ENCODE peak calls at places on chromosome 4, in four cellular contexts. B is astrocyte of the spinal cord, U is neural crest cell, P is AG09319. Z is an unnamed sample.
A peak's percentile ranks its signal among the peaks of the same experiment; 100 is the strongest.

GRCh38 chr4:139761461-139761860 is 95.8 kb downstream of the MGST2 start:
- DNase-seq in B (no peak), U (no peak), P (no peak), Z (no peak)

GRCh38 chr4:160247091-160247656 is 1144.3 kb downstream of the RAPGEF2 start:
- DNase-seq in B (no peak), U (no peak), P (no peak), Z (no peak)

GRCh38 chr4:151771664-151772063 is 10.9 kb upstream of the GATB start:
- DNase-seq in B (no peak), U (no peak), P (no peak), Z (no peak)

GRCh38 chr4:150199056-150199455 is 120.8 kb downstream of the DCLK2 start:
- DNase-seq in B (no peak), U (no peak), P (no peak), Z (no peak)

GRCh38 chr4:112381996-112382692 is 85.0 kb downstream of the ALPK1 start:
- DNase-seq in B (no peak), U (no peak), P (no peak), Z (no peak)

GRCh38 chr4:110164251-110164650 is 34.2 kb downstream of the ELOVL6 start:
- DNase-seq in B (peak; percentile 37), U (no peak), P (no peak), Z (no peak)

GRCh38 chr4:60724623-60725022 is 475.5 kb upstream of the ADGRL3 start:
- DNase-seq in B (peak; percentile 83), U (no peak), P (no peak), Z (no peak)

GRCh38 chr4:109701566-109702399 is 1.5 kb downstream of the CASP6 start:
- DNase-seq in B (no peak), U (no peak), P (no peak), Z (no peak)

GRCh38 chr4:30370105-30370504 is 350.1 kb upstream of the PCDH7 start:
- DNase-seq in B (no peak), U (no peak), P (no peak), Z (no peak)

GRCh38 chr4:48340276-48340904 is 939 bp upstream of the SLAIN2 start:
- DNase-seq in B (peak; percentile 82), U (no peak), P (no peak), Z (peak; percentile 54)

GRCh38 chr4:156685308-156685707 is 286.3 kb downstream of the PDGFC start:
- DNase-seq in B (no peak), U (no peak), P (no peak), Z (no peak)
- TF ChIP-seq CTCF in B (no peak), U (no peak), P (no peak), Z (no peak)

GRCh38 chr4:2436761-2437474 is 18.2 kb downstream of the CFAP99 start:
- DNase-seq in B (no peak), U (no peak), P (no peak), Z (no peak)

GRCh38 chr4:2434420-2434819 is 15.7 kb downstream of the CFAP99 start:
- DNase-seq in B (no peak), U (no peak), P (no peak), Z (no peak)

GRCh38 chr4:2437475-2438215 is 18.9 kb downstream of the CFAP99 start:
- DNase-seq in B (no peak), U (no peak), P (no peak), Z (no peak)

GRCh38 chr4:2433609-2434350 is 15.0 kb downstream of the CFAP99 start:
- DNase-seq in B (no peak), U (no peak), P (no peak), Z (no peak)

GRCh38 chr4:2436301-2436700 is 17.5 kb downstream of the CFAP99 start:
- DNase-seq in B (no peak), U (no peak), P (no peak), Z (no peak)
- TF ChIP-seq CTCF in B (peak; percentile 32), U (no peak), P (peak; percentile 42), Z (no peak)

DNA sequence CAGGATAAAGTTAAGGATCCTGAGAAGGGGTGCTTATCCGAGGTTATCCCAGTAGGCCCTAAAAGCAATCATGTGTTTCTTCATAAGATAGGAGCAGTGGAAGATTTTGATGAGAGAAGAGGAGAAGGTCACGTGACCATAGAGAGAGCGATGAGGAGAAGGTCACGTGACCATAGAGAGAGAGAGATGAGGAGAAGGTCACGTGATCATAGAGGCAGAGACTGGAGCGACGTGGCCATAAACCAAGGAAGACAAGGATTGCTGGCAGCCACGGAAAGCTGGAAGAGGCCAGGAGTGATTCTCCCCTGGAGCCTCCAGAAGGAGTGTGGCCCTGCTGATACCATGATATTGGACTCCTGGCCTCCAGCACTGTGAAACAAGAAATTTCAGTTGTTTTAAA is 38.4 kb upstream of the ZNF518B start:
- DNase-seq in B (no peak), U (no peak), P (no peak), Z (no peak)
- TF ChIP-seq CTCF in B (no peak), U (no peak), P (no peak), Z (no peak)

DNA sequence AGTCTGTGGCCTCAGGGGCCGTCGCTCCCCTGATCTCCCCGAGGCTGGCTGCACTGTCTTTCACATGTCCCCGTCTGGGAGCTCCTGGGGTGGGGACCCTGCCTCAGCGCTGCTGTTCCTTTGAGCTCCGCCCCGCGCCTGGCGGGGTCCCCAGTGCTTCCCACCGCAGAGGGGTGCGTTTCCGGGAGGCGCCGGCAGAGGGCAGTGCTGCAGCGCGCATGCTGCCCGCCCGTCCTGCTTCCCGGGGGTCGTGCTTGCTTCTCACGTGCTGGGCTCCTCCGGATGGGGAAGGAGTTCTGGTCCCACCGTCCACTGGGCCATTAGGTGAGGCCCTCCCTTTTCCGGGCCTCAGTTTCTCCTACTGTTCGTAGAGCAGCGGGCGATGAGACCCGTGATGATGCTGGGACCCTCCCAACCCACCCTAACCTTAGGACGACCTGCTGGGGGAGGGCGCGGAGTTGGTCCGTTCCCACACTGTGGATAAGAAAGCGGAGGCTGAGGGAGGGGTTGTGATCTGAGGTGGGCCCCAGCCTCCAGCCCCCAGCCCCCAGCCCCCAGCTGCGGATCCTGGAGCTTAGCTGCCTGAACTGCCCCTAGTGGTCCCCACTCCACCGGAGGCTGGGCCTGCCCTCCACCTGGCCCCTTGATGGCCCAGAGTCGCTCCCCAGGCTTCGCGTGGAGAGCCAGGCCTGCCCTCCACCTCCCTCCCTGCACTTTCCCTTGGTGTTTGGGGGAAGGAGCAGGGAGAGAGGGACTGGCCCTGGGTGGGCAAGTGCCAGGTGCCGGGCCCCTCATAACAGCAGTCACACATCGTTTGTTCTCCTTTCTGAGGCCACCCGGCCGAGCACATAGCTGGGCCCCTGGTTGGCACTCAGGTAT is 15.3 kb downstream of the CPZ start:
- DNase-seq in B (no peak), U (peak; percentile 90), P (no peak), Z (peak; percentile 53)
- TF ChIP-seq CTCF in B (peak; percentile 92), U (peak; percentile 96), P (peak; percentile 95), Z (peak; percentile 99)

GRCh38 chr4:82898322-82899243 is 2.0 kb upstream of the THAP9 start:
- DNase-seq in B (peak; percentile 88), U (no peak), P (peak; percentile 67), Z (peak; percentile 55)
- TF ChIP-seq CTCF in B (peak; percentile 40), U (peak; percentile 62), P (peak; percentile 36), Z (peak; percentile 74)